ENCODE peak calls at places on chromosomes 11 and 22, in seven cellular contexts. O is IMR-90; Z is T47D; Q is kidney glomerular epithelial cell; K is activated CD4-positive, alpha-beta T cell treated with anti-CD3 and anti-CD28 coated beads for 48 hours; P is HFFc6; H is germinal center. M is an unnamed sample.

GRCh38 chr11:57638005-57638760 is 11.5 kb downstream of the YPEL4 start:
- DNase-seq in Z (peak), Q (peak), H (no peak), K (no peak), O (peak), P (peak), M (peak)

GRCh38 chr22:35742342-35743100 is 24.8 kb downstream of the APOL5 start:
- DNase-seq in Z (no peak), H (no peak), Q (no peak), K (no peak), O (peak), P (peak), M (peak)

GRCh38 chr11:76550781-76551180 is 106.0 kb downstream of the EMSY start:
- DNase-seq in Z (no peak), H (no peak), O (no peak), P (no peak), Q (no peak), K (no peak), M (no peak)

GRCh38 chr11:64879226-64879900 is 942 bp upstream of the EHD1 start:
- DNase-seq in Z (no peak), H (no peak), Q (no peak), K (peak), O (no peak), P (no peak), M (no peak)

GRCh38 chr11:2376751-2377451 is at the start of gene CD81:
- DNase-seq in O (peak), H (peak), K (peak), Z (peak), Q (no peak), P (no peak), M (no peak)

GRCh38 chr11:45173064-45173463 is 26.6 kb downstream of the PRDM11 start:
- DNase-seq in O (no peak), H (no peak), P (no peak), Z (no peak), Q (no peak), K (no peak), M (no peak)

GRCh38 chr11:27309064-27309463 is 54.0 kb downstream of the CCDC34 start:
- DNase-seq in H (no peak), Z (no peak), P (no peak), O (no peak), K (no peak), Q (no peak), M (no peak)

GRCh38 chr11:64559351-64560138 is 31.5 kb upstream of the SLC22A12 start:
- DNase-seq in O (no peak), Q (no peak), K (no peak), Z (no peak), H (no peak), P (no peak), M (no peak)

GRCh38 chr11:12162652-12163051 is 52.3 kb downstream of the MICAL2 start:
- DNase-seq in K (no peak), H (no peak), P (no peak), O (no peak), Q (no peak), Z (no peak), M (no peak)

GRCh38 chr22:41912338-41913039 is 2.4 kb downstream of the SHISA8 start:
- DNase-seq in K (no peak), Z (no peak), P (no peak), O (no peak), H (no peak), Q (no peak), M (no peak)

GRCh38 chr22:36673821-36674220 is 29.7 kb downstream of the CACNG2 start:
- DNase-seq in H (no peak), K (no peak), O (no peak), Q (no peak), Z (no peak), P (no peak), M (no peak)

M was measured in brain microvascular endothelial cell.